ENCODE peak calls at places on chromosomes 1 and 21, in five cellular contexts. T, S, E, C and U are unnamed samples.

GRCh38 chr1:44531785-44532566 is 126.9 kb downstream of the RNF220 start:
- DNase-seq in S (peak), T (peak), C (peak), E (no peak), U (no peak)

GRCh38 chr1:7893529-7894180 is 40.8 kb upstream of the UTS2 start:
- DNase-seq in S (no peak), E (no peak), C (no peak), T (no peak), U (no peak)

GRCh38 chr1:169106921-169107672 is 607 bp downstream of the ATP1B1 start:
- DNase-seq in T (no peak), E (peak), C (no peak), S (peak), U (no peak)

GRCh38 chr21:41689289-41689583 is 77.6 kb downstream of the RIPK4 start:
- DNase-seq in S (no peak), T (no peak), E (no peak), C (no peak), U (no peak)

GRCh38 chr1:174818951-174819350 is 180.8 kb upstream of the CACYBP start:
- DNase-seq in E (no peak), T (no peak), S (no peak), C (no peak), U (no peak)

GRCh38 chr1:209692745-209693504 is 11.7 kb upstream of the HSD11B1 start:
- DNase-seq in E (peak), T (peak), C (peak), S (peak), U (peak)

GRCh38 chr1:177858222-177858894 is 111.5 kb downstream of the SEC16B start:
- DNase-seq in C (no peak), S (no peak), E (no peak), T (no peak), U (no peak)

GRCh38 chr1:178768423-178768822 is 43.4 kb downstream of the RALGPS2 start:
- DNase-seq in S (peak), E (peak), T (no peak), C (peak), U (peak)

GRCh38 chr1:1435911-1436633 is 582 bp downstream of the VWA1 start:
- DNase-seq in S (peak), C (no peak), E (peak), T (no peak), U (no peak)

GRCh38 chr1:38817958-38818705 is 41.4 kb downstream of the RRAGC start:
- DNase-seq in S (peak), C (no peak), E (peak), T (no peak), U (peak)

GRCh38 chr1:7223334-7224080 is 438.3 kb downstream of the CAMTA1 start:
- DNase-seq in T (no peak), C (no peak), S (no peak), E (no peak), U (no peak)

GRCh38 chr1:12095822-12096263 is 32.7 kb downstream of the TNFRSF8 start:
- DNase-seq in T (no peak), S (peak), C (no peak), E (no peak), U (no peak)

GRCh38 chr1:219582310-219582709 is 30.6 kb downstream of the ZC3H11B start:
- DNase-seq in C (no peak), E (no peak), T (no peak), S (no peak), U (peak)

GRCh38 chr1:84260852-84261518 is 40.5 kb upstream of the SAMD13 start:
- DNase-seq in E (no peak), T (no peak), S (no peak), C (peak), U (no peak)

GRCh38 chr1:42937141-42937696 is 21.4 kb downstream of the SLC2A1 start:
- DNase-seq in S (no peak), E (no peak), C (peak), T (no peak), U (peak)
- TF ChIP-seq POLR2AphosphoS5 in S (no peak), E (no peak), C (peak), T (no peak), U (peak)

GRCh38 chr1:66270122-66270812 is 263.7 kb upstream of the SGIP1 start:
- DNase-seq in C (no peak), S (no peak), E (no peak), T (no peak), U (peak)

GRCh38 chr1:66269222-66269621 is 264.7 kb upstream of the SGIP1 start:
- DNase-seq in S (no peak), C (no peak), E (no peak), T (no peak), U (no peak)

GRCh38 chr1:66273674-66274073 is 260.3 kb upstream of the SGIP1 start:
- DNase-seq in S (no peak), E (no peak), T (no peak), C (no peak), U (no peak)

GRCh38 chr1:66271216-66271903 is 262.6 kb upstream of the SGIP1 start:
- DNase-seq in S (no peak), E (peak), T (no peak), C (no peak), U (no peak)

GRCh38 chr1:66271904-66272254 is 262.1 kb upstream of the SGIP1 start:
- DNase-seq in T (no peak), C (no peak), S (no peak), E (peak), U (no peak)
- TF ChIP-seq REST in T (no peak), C (no peak), S (no peak), E (no peak), U (no peak)

DNA sequence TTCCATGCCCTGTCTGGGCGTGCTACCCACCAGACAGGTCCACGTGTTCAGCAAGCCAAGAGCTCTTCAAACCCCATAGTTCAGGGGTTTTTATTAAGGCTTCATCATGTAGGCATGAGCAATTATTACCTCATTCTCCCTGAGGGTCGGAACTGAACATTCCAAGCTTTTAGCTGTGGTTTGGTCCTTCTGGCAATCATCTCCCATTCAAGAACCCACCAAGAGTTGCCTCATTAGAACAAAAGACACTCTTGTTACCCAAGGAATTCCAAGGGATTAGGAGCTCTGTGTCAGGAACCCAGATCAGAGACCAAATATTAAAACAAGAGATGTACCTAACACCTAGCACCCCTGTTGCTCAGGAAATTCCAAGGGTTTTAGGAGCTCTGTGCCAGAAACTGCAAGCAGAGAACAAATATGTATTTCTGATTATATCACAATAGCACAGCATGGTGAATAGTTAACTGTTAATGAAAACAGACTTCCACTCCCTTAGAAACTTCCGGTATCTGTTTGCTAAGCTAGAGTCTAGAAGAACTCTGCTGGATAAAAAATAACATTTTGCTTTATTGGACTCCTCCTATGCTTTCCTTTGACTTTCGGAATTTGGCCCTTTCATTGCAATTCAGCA is 201.2 kb upstream of the L1TD1 start:
- DNase-seq in E (no peak), S (no peak), T (no peak), C (no peak), U (no peak)
- TF ChIP-seq GABPA in E (no peak), S (no peak), T (no peak), C (no peak), U (no peak)

GRCh38 chr1:192575499-192576189 is at the start of gene RGS1:
- DNase-seq in C (no peak), T (peak), E (no peak), S (no peak), U (peak)
- TF ChIP-seq POLR2AphosphoS5 in C (no peak), T (peak), E (no peak), S (no peak), U (peak)

GRCh38 chr1:181514298-181515290 is 31.3 kb downstream of the CACNA1E start:
- DNase-seq in E (no peak), S (no peak), C (no peak), T (peak), U (peak)
- TF ChIP-seq REST in E (no peak), S (no peak), C (no peak), T (no peak), U (no peak)

GRCh38 chr1:94038511-94038910 is 82.4 kb downstream of the ABCA4 start:
- DNase-seq in E (no peak), T (no peak), S (no peak), C (no peak), U (no peak)
- TF ChIP-seq GABPA in E (no peak), T (no peak), S (no peak), C (no peak), U (no peak)

GRCh38 chr1:186980400-186980799 is 151.7 kb downstream of the PLA2G4A start:
- DNase-seq in T (no peak), S (no peak), E (no peak), C (no peak), U (no peak)

GRCh38 chr1:186978596-186979556 is 150.1 kb downstream of the PLA2G4A start:
- DNase-seq in C (no peak), S (no peak), E (peak), T (peak), U (peak)

GRCh38 chr1:186977266-186977957 is 148.7 kb downstream of the PLA2G4A start:
- DNase-seq in E (no peak), C (no peak), T (no peak), S (no peak), U (no peak)

GRCh38 chr1:186974774-186975181 is 146.0 kb downstream of the PLA2G4A start:
- DNase-seq in C (no peak), E (peak), S (no peak), T (no peak), U (no peak)

DNA sequence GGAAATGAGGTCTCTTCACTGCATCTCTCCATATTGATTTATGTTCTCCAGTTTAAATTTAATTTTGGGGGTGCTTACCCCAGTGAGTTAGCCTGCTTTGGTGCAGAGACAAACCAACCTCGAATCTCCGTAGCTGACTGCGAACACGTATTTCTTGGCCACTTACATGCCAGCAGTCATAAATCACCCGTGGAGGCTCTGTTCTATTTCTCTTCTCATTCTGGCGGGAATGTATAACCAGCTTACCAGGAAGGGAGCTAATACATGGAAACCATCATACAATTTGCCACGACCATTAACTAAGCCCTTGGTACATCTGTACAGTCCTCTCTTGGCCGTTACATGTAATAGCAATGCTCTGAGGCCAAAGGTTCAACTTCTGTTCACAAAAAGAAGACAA is 148.0 kb downstream of the PLA2G4A start:
- DNase-seq in C (no peak), E (no peak), T (no peak), S (no peak), U (no peak)
- TF ChIP-seq POLR2AphosphoS5 in C (no peak), E (no peak), T (no peak), S (no peak), U (no peak)